ENCODE peak calls at places on chromosome 19, in seven cellular contexts. M, Z, L, J, F, W and N are unnamed samples.

GRCh38 chr19:48308695-48309586 is 16.4 kb upstream of the EMP3 start:
- DNase-seq in M (peak), Z (no peak), L (peak), J (peak), F (peak), W (no peak), N (no peak)

GRCh38 chr19:52725528-52725961 is 9.3 kb downstream of the ZNF611 start:
- DNase-seq in M (no peak), Z (no peak), L (no peak), J (no peak), F (no peak), W (no peak), N (no peak)

GRCh38 chr19:10000171-10000826 is 10.0 kb downstream of the COL5A3 start:
- DNase-seq in M (peak), Z (peak), L (peak), J (peak), F (peak), W (peak), N (peak)

GRCh38 chr19:36456831-36457230 is 32.5 kb downstream of the ZNF566 start:
- DNase-seq in M (no peak), Z (no peak), L (no peak), J (no peak), F (no peak), W (no peak), N (no peak)

GRCh38 chr19:45972081-45972943 is 1.4 kb downstream of the NOVA2 start:
- DNase-seq in M (no peak), Z (no peak), L (no peak), J (no peak), F (no peak), W (no peak), N (no peak)

GRCh38 chr19:40737102-40737644 is 13.1 kb downstream of the ACTMAP start:
- DNase-seq in M (no peak), Z (no peak), L (no peak), J (no peak), F (no peak), W (no peak), N (no peak)

GRCh38 chr19:10852098-10852800 is 4.0 kb downstream of the C19orf38 start:
- DNase-seq in M (peak), Z (peak), L (no peak), J (peak), F (peak), W (no peak), N (no peak)

GRCh38 chr19:12779162-12779993 is 4.0 kb upstream of the HOOK2 start:
- DNase-seq in M (no peak), Z (peak), L (no peak), J (peak), F (peak), W (no peak), N (no peak)

GRCh38 chr19:2923510-2923909 is 21.3 kb downstream of the ZNF77 start:
- DNase-seq in M (peak), Z (peak), L (no peak), J (no peak), F (no peak), W (no peak), N (no peak)

GRCh38 chr19:48714759-48715261 is 4.7 kb downstream of the MAMSTR start:
- DNase-seq in M (no peak), Z (no peak), L (no peak), J (no peak), F (no peak), W (no peak), N (no peak)

GRCh38 chr19:15900504-15900903 is 2.6 kb upstream of the CYP4F2 start:
- DNase-seq in M (no peak), Z (no peak), L (no peak), J (no peak), F (no peak), W (no peak), N (no peak)

GRCh38 chr19:43798546-43799409 is 3.5 kb downstream of the LYPD5 start:
- DNase-seq in M (peak), Z (no peak), L (peak), J (peak), F (no peak), W (no peak), N (no peak)

GRCh38 chr19:56832352-56832928 is 8.1 kb downstream of the PEG3 start:
- DNase-seq in M (no peak), Z (no peak), L (no peak), J (no peak), F (no peak), W (no peak), N (no peak)

GRCh38 chr19:18425515-18426415 is 6.6 kb downstream of the SSBP4 start:
- DNase-seq in M (peak), Z (peak), L (no peak), J (no peak), F (peak), W (no peak), N (no peak)

GRCh38 chr19:33902802-33903488 is 106.3 kb downstream of the KCTD15 start:
- DNase-seq in M (no peak), Z (no peak), L (no peak), J (no peak), F (no peak), W (no peak), N (no peak)

DNA sequence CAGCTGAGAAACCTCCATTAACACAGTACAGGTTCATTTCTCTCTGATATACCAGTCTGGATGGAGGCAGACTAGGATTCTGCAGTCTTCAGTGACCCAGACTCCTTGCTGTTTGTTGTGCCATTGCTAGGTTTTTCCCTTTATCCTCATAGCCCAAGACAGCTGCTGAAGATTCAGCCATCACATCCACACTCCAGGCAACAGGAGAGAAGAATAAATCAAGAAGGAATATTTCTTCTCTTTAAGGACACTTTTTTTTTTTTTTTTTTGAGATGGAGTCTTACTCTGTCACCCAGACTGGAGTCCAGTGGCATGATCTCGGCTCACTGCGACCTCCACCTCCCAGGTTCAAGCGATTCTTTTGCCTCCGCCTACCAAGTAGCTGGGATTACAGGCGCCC is 14.3 kb downstream of the CLPTM1 start:
- DNase-seq in M (no peak), Z (no peak), L (no peak), J (no peak), F (no peak), W (no peak), N (no peak)
- H2BK120ac ChIP-seq in M (no peak), Z (no peak), L (no peak), J (no peak), F (no peak), W (no peak), N (no peak)

DNA sequence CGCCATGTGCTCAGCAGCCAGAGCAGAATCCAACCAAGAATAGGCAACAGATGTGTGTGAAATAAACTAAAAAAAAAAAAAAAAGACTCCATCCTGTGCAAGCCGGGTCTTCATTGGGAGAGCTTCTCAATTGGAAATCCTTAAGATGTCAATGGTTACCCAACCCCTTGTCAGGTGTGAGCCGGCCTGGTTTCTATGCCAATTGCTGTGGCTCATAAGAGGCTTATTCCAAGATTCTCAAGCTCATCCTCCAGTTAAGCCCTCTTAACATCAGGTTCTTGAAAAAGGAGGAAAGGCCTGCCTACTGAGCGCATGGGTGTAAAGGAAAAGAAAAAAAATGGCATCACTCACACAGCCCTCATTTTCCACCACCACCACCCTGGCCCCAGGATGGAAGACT is 1084.6 kb downstream of the UQCRFS1 start:
- DNase-seq in M (no peak), Z (no peak), L (no peak), J (no peak), F (no peak), W (no peak), N (no peak)
- H3K23ac ChIP-seq in M (no peak), Z (no peak), L (no peak), J (no peak), F (no peak), W (no peak), N (no peak)

GRCh38 chr19:51027126-51027806 is 850 bp upstream of the KLK11 start:
- DNase-seq in M (no peak), Z (no peak), L (no peak), J (no peak), F (no peak), W (no peak), N (no peak)
- H2BK120ac ChIP-seq in M (no peak), Z (no peak), L (no peak), J (no peak), F (no peak), W (no peak), N (peak)

GRCh38 chr19:39409207-39409885 is 2.7 kb downstream of the ZFP36 start:
- DNase-seq in M (peak), Z (peak), L (peak), J (peak), F (peak), W (peak), N (no peak)

GRCh38 chr19:39410620-39411005 is 1.9 kb upstream of the PLEKHG2 start:
- DNase-seq in M (no peak), Z (no peak), L (no peak), J (no peak), F (no peak), W (no peak), N (no peak)

GRCh38 chr19:39408392-39409206 is 2.0 kb downstream of the ZFP36 start:
- DNase-seq in M (peak), Z (peak), L (no peak), J (no peak), F (peak), W (no peak), N (no peak)

GRCh38 chr19:39411006-39411831 is 1.2 kb upstream of the PLEKHG2 start:
- DNase-seq in M (peak), Z (peak), L (no peak), J (peak), F (peak), W (no peak), N (no peak)

DNA sequence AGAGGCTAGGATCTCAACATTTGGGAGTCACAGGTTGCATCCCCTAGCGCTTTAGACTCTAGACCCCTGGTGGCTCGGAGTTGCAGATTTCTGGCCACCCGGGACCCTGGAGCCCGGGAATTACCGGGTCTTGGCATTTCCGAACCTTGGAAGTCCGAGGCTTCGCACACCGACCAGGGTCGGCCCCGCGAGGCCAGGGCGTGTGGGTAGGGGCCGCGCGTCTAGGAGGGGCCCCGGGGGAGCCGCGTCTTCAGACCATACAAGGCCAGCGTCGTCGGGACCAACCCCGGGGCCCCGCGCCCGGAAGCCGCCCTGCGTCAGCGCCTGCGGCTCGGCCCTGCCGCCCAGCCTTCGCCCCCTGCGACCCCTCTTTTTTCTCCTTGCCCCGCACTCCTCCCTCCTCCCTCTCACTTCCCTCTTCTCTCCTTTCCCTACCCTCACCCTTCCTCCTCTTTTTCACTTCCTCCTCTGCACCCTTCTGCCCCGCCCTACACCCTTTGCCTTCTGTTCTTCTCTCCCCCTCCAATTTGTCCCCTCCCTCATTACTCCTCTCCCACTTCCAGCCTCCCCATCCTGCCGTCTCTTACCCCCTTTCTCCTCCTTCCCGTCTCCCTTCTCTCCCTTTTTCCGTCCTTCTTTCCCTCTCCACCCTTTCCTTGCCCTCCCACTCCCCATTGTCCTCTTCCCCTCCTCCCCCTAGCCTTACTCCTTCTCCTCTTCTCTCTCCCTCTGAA is 2.4 kb upstream of the PLEKHG2 start:
- DNase-seq in M (peak), Z (no peak), L (no peak), J (peak), F (peak), W (no peak), N (no peak)
- H3K23ac ChIP-seq in M (no peak), Z (peak), L (no peak), J (no peak), F (no peak), W (no peak), N (peak)

GRCh38 chr19:1139126-1139525 is 34.9 kb downstream of the SBNO2 start:
- DNase-seq in M (no peak), Z (no peak), L (no peak), J (no peak), F (no peak), W (no peak), N (no peak)

GRCh38 chr19:1136918-1137317 is 33.1 kb downstream of the GPX4 start:
- DNase-seq in M (no peak), Z (no peak), L (no peak), J (no peak), F (no peak), W (no peak), N (no peak)

GRCh38 chr19:1140272-1140671 is 33.8 kb downstream of the SBNO2 start:
- DNase-seq in M (no peak), Z (no peak), L (no peak), J (no peak), F (no peak), W (no peak), N (no peak)

GRCh38 chr19:1136201-1136600 is 32.4 kb downstream of the GPX4 start:
- DNase-seq in M (no peak), Z (no peak), L (no peak), J (no peak), F (no peak), W (no peak), N (no peak)

GRCh38 chr19:1138121-1138520 is 34.3 kb downstream of the GPX4 start:
- DNase-seq in M (no peak), Z (no peak), L (no peak), J (no peak), F (no peak), W (no peak), N (no peak)
- H2BK120ac ChIP-seq in M (no peak), Z (no peak), L (no peak), J (no peak), F (no peak), W (no peak), N (no peak)